ENCODE peak calls at places on chromosomes 1 and 21, in six cellular contexts. Z, X, J, F, R and O are unnamed samples.

GRCh38 chr21:36700961-36701911 is 2.3 kb downstream of the SIM2 start:
- DNase-seq in X (no peak), Z (peak), R (no peak), J (peak), F (no peak), O (peak)

GRCh38 chr1:117061986-117062415 is 1.9 kb downstream of the TTF2 start:
- DNase-seq in X (peak), Z (no peak), J (peak), F (no peak), R (peak), O (no peak)

GRCh38 chr1:119988316-119989067 is 81.0 kb downstream of the NOTCH2 start:
- DNase-seq in J (peak), R (no peak), X (no peak), F (no peak), Z (no peak), O (no peak)

GRCh38 chr1:25520446-25521061 is 22.9 kb upstream of the LDLRAP1 start:
- DNase-seq in J (peak), X (peak), Z (peak), R (peak), F (no peak), O (peak)

GRCh38 chr1:29668761-29669487 is 432.6 kb downstream of the PTPRU start:
- DNase-seq in R (no peak), F (no peak), Z (no peak), J (no peak), X (no peak), O (no peak)

GRCh38 chr1:117964290-117965038 is 34.9 kb downstream of the WDR3 start:
- DNase-seq in F (no peak), X (no peak), J (no peak), Z (no peak), R (peak), O (no peak)

GRCh38 chr1:12661606-12662219 is 17.8 kb downstream of the AADACL4 start:
- DNase-seq in F (no peak), R (no peak), X (no peak), J (no peak), Z (no peak), O (no peak)

GRCh38 chr1:33768106-33768505 is 95.8 kb upstream of the HMGB4 start:
- DNase-seq in J (no peak), R (no peak), F (no peak), X (no peak), Z (no peak), O (no peak)

GRCh38 chr1:60857851-60858250 is 224.5 kb upstream of the NFIA start:
- DNase-seq in J (no peak), X (no peak), Z (no peak), F (no peak), R (no peak), O (no peak)

GRCh38 chr1:196143602-196144342 is 464.5 kb downstream of the KCNT2 start:
- DNase-seq in X (no peak), J (peak), Z (no peak), F (no peak), R (peak), O (peak)

GRCh38 chr1:169360415-169360814 is 7.2 kb downstream of the NME7 start:
- DNase-seq in F (no peak), Z (no peak), J (no peak), R (no peak), X (no peak), O (no peak)

GRCh38 chr1:3520419-3521378 is 66.2 kb downstream of the ARHGEF16 start:
- DNase-seq in J (no peak), R (no peak), X (no peak), F (no peak), Z (no peak), O (no peak)

GRCh38 chr1:1307261-1307907 is 346 bp downstream of the ACAP3 start:
- DNase-seq in R (peak), J (peak), F (no peak), X (peak), Z (no peak), O (no peak)

GRCh38 chr1:120176092-120176855 is at the start of gene SEC22B:
- DNase-seq in J (peak), X (peak), Z (peak), F (peak), R (peak), O (peak)

GRCh38 chr1:70890408-70890807 is 157.2 kb downstream of the PTGER3 start:
- DNase-seq in J (no peak), F (no peak), Z (no peak), X (no peak), R (no peak), O (no peak)

GRCh38 chr21:25024639-25025038 is 582.6 kb downstream of the MRPL39 start:
- DNase-seq in Z (no peak), R (no peak), J (no peak), F (no peak), X (no peak), O (no peak)

GRCh38 chr1:115192200-115192767 is 103.0 kb upstream of the TSPAN2 start:
- DNase-seq in X (no peak), F (no peak), R (no peak), Z (no peak), J (no peak), O (no peak)

GRCh38 chr1:203320546-203321272 is 15.4 kb downstream of the BTG2 start:
- DNase-seq in X (peak), R (peak), J (no peak), F (no peak), Z (no peak), O (no peak)

GRCh38 chr1:30264672-30265025 is 458.7 kb downstream of the MATN1 start:
- DNase-seq in X (no peak), J (no peak), Z (no peak), R (no peak), F (no peak), O (no peak)

GRCh38 chr1:234529661-234530237 is 50.8 kb upstream of the TARBP1 start:
- DNase-seq in J (no peak), F (no peak), R (peak), Z (no peak), X (no peak), O (no peak)

GRCh38 chr1:31431351-31431750 is 18.3 kb downstream of the SERINC2 start:
- DNase-seq in J (no peak), X (no peak), R (no peak), Z (no peak), F (no peak), O (no peak)

GRCh38 chr1:70034403-70034802 is 171.0 kb downstream of the LRRC40 start:
- DNase-seq in X (peak), F (no peak), J (peak), R (peak), Z (peak), O (peak)

GRCh38 chr1:12447849-12448312 is 170.1 kb downstream of the DHRS3 start:
- DNase-seq in R (peak), F (no peak), J (no peak), Z (no peak), X (peak), O (no peak)

GRCh38 chr1:67853704-67854103 is 20.4 kb upstream of the GNG12 start:
- DNase-seq in Z (peak), F (no peak), R (peak), X (peak), J (peak), O (peak)

GRCh38 chr1:93399781-93400180 is 48.1 kb upstream of the FNBP1L start:
- DNase-seq in X (no peak), Z (no peak), F (no peak), R (no peak), J (peak), O (no peak)

GRCh38 chr1:224718470-224719053 is 102.4 kb downstream of the CNIH3 start:
- DNase-seq in R (no peak), J (no peak), F (no peak), Z (no peak), X (no peak), O (no peak)

GRCh38 chr21:44085491-44086321 is 21.5 kb upstream of the PWP2 start:
- DNase-seq in J (no peak), R (no peak), F (no peak), X (no peak), Z (no peak), O (no peak)

GRCh38 chr1:8587784-8588183 is 229.7 kb downstream of the RERE start:
- DNase-seq in Z (no peak), X (no peak), F (no peak), J (no peak), R (no peak), O (no peak)